ENCODE peak calls at places on chromosome X, in five cellular contexts. One of them, this sample, is unnamed.

GRCh38 chrX:43969504-43970501 is 3.4 kb downstream of the NDP start:
- DNase-seq in GM12878: no peak
- DNase-seq in IMR-90: peak; percentile 56
- DNase-seq in SK-N-SH: no peak
- DNase-seq in K562: no peak
- DNase-seq in this sample: no peak

GRCh38 chrX:133444952-133445831 is 29.9 kb upstream of the GPC4 start:
- DNase-seq in IMR-90: no peak
- DNase-seq in GM12878: no peak
- DNase-seq in K562: no peak
- DNase-seq in SK-N-SH: no peak
- DNase-seq in this sample: peak; percentile 10

GRCh38 chrX:27619975-27620374 is 29.8 kb downstream of the DCAF8L2 start:
- DNase-seq in GM12878: no peak
- DNase-seq in IMR-90: peak; percentile 8
- DNase-seq in K562: no peak
- DNase-seq in SK-N-SH: no peak
- DNase-seq in this sample: no peak

GRCh38 chrX:153946910-153947769 is 2.7 kb upstream of the RENBP start:
- DNase-seq in IMR-90: peak; percentile 68
- DNase-seq in K562: peak; percentile 64
- DNase-seq in GM12878: no peak
- DNase-seq in SK-N-SH: peak; percentile 91
- DNase-seq in this sample: peak; percentile 72

GRCh38 chrX:3609800-3610199 is 103.6 kb downstream of the PRKX start:
- DNase-seq in SK-N-SH: no peak
- DNase-seq in GM12878: no peak
- DNase-seq in IMR-90: peak; percentile 88
- DNase-seq in K562: no peak
- DNase-seq in this sample: peak; percentile 29

GRCh38 chrX:53383376-53384087 is 38.9 kb downstream of the SMC1A start:
- DNase-seq in IMR-90: no peak
- DNase-seq in K562: no peak
- DNase-seq in GM12878: no peak
- DNase-seq in SK-N-SH: no peak
- DNase-seq in this sample: no peak

GRCh38 chrX:66191563-66191962 is 27.5 kb downstream of the HEPH start:
- DNase-seq in GM12878: no peak
- DNase-seq in SK-N-SH: no peak
- DNase-seq in IMR-90: no peak
- DNase-seq in K562: no peak
- DNase-seq in this sample: no peak

GRCh38 chrX:17494231-17494630 is 119.2 kb downstream of the NHS start:
- DNase-seq in GM12878: no peak
- DNase-seq in SK-N-SH: no peak
- DNase-seq in K562: no peak
- DNase-seq in IMR-90: no peak
- DNase-seq in this sample: no peak

GRCh38 chrX:16120431-16120830 is 2.9 kb upstream of the GRPR start:
- DNase-seq in SK-N-SH: no peak
- DNase-seq in IMR-90: no peak
- DNase-seq in K562: no peak
- DNase-seq in GM12878: no peak
- DNase-seq in this sample: no peak

GRCh38 chrX:62923093-62923492 is 428.0 kb downstream of the SPIN4 start:
- DNase-seq in IMR-90: no peak
- DNase-seq in K562: no peak
- DNase-seq in GM12878: no peak
- DNase-seq in SK-N-SH: no peak
- DNase-seq in this sample: no peak

GRCh38 chrX:81202989-81203388 is 1.1 kb downstream of the SH3BGRL start:
- DNase-seq in GM12878: no peak
- DNase-seq in SK-N-SH: no peak
- DNase-seq in IMR-90: no peak
- DNase-seq in K562: no peak
- DNase-seq in this sample: no peak

GRCh38 chrX:98795636-98796035 is 1614.4 kb downstream of the PCDH19 start:
- DNase-seq in SK-N-SH: no peak
- DNase-seq in IMR-90: no peak
- DNase-seq in K562: no peak
- DNase-seq in GM12878: no peak
- DNase-seq in this sample: no peak

GRCh38 chrX:72100824-72101351 is 30.8 kb downstream of the RTL5 start:
- DNase-seq in IMR-90: no peak
- DNase-seq in GM12878: peak; percentile 70
- DNase-seq in K562: no peak
- DNase-seq in SK-N-SH: no peak
- DNase-seq in this sample: no peak

GRCh38 chrX:8140986-8141385 is 30.1 kb downstream of the VCX2 start:
- DNase-seq in SK-N-SH: no peak
- DNase-seq in IMR-90: no peak
- DNase-seq in GM12878: no peak
- DNase-seq in K562: no peak
- DNase-seq in this sample: no peak

GRCh38 chrX:30821116-30821515 is 67.9 kb downstream of the TAB3 start:
- DNase-seq in K562: no peak
- DNase-seq in SK-N-SH: no peak
- DNase-seq in GM12878: no peak
- DNase-seq in IMR-90: no peak
- DNase-seq in this sample: no peak

GRCh38 chrX:7925867-7926472 is 1.2 kb downstream of the PNPLA4 start:
- DNase-seq in SK-N-SH: peak; percentile 49
- DNase-seq in GM12878: peak; percentile 51
- DNase-seq in IMR-90: peak; percentile 63
- DNase-seq in K562: peak; percentile 33
- DNase-seq in this sample: peak; percentile 69

GRCh38 chrX:38880460-38880859 is 79.2 kb downstream of the MID1IP1 start:
- DNase-seq in K562: no peak
- DNase-seq in IMR-90: peak; percentile 56
- DNase-seq in SK-N-SH: no peak
- DNase-seq in GM12878: no peak
- DNase-seq in this sample: peak; percentile 34

GRCh38 chrX:151754641-151755215 is 20.2 kb downstream of the CNGA2 start:
- DNase-seq in GM12878: no peak
- DNase-seq in SK-N-SH: no peak
- DNase-seq in IMR-90: no peak
- DNase-seq in K562: no peak
- DNase-seq in this sample: no peak

GRCh38 chrX:46757593-46757992 is 1.3 kb downstream of the SLC9A7 start:
- DNase-seq in K562: no peak
- DNase-seq in SK-N-SH: no peak
- DNase-seq in GM12878: no peak
- DNase-seq in IMR-90: peak; percentile 33
- DNase-seq in this sample: no peak

DNA sequence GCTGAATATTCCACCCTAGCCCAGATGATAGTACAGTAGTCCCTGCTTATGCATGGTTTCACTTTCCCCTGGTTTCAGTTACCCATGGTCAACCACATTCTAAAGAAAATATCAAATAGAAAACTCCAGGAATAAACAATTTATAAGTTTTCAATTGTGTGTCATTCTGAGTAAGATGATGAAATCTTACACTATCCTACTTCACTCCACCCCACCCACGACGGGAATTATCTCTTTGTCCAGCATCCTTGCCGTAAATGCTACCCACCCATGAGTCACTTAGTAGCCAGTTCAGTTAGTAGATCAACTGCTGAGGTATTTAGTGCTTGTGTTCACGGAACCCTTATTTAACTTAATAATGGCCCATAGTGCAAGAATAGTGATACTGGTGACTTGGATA is 91.4 kb downstream of the KLHL13 start:
- DNase-seq in SK-N-SH: no peak
- DNase-seq in K562: no peak
- DNase-seq in IMR-90: peak; percentile 82
- DNase-seq in GM12878: no peak
- DNase-seq in this sample: no peak
- TF ChIP-seq RCOR1 in SK-N-SH: no peak
- TF ChIP-seq RCOR1 in K562: no peak
- TF ChIP-seq RCOR1 in IMR-90: no peak
- TF ChIP-seq RCOR1 in GM12878: no peak
- TF ChIP-seq RCOR1 in this sample: no peak

GRCh38 chrX:136822337-136823095 is 41.8 kb upstream of the ARHGEF6 start:
- DNase-seq in GM12878: no peak
- DNase-seq in K562: no peak
- DNase-seq in IMR-90: no peak
- DNase-seq in SK-N-SH: no peak
- DNase-seq in this sample: no peak
- TF ChIP-seq SMC3 in GM12878: no peak
- TF ChIP-seq SMC3 in K562: no peak
- TF ChIP-seq SMC3 in IMR-90: no peak
- TF ChIP-seq SMC3 in SK-N-SH: no peak
- TF ChIP-seq SMC3 in this sample: no peak

DNA sequence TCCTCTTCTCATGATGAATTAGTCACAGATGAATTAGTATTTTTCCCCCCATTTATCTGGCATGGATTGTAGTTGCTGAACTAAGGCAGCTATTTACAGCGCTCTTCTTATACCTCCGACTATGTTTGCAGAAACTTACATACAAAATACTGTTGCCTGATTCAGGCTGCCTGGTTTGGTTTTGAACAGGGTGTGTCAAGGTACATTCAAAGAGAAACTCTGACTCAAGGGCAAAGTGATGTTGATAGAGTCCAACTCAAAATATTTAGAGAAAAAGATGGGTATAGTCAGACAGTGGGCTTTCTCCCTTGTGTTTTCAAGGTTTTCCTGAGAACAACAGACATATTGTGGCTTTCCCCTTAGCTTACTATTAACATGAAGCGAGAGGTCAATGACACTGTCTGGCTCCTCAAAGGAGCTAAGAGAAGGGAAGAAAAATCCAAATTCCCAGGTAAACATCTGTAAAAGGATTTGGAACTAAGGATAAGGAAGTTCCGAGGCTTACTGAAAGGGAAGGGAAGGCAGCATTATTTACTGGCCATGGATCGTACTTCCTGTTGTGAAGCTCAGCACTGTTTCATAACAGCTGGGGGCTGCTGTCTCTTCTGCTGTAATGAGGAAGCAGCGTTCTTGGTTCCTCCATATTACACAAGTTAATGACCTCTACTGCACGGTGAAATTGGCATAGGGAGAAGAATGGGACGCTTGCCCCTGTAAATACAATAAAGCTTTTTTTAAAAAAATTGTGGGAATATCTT is 30.9 kb downstream of the FAM9C start:
- DNase-seq in K562: no peak
- DNase-seq in SK-N-SH: no peak
- DNase-seq in IMR-90: no peak
- DNase-seq in GM12878: no peak
- DNase-seq in this sample: no peak
- TF ChIP-seq RCOR1 in K562: no peak
- TF ChIP-seq RCOR1 in SK-N-SH: no peak
- TF ChIP-seq RCOR1 in IMR-90: no peak
- TF ChIP-seq RCOR1 in GM12878: no peak
- TF ChIP-seq RCOR1 in this sample: no peak

DNA sequence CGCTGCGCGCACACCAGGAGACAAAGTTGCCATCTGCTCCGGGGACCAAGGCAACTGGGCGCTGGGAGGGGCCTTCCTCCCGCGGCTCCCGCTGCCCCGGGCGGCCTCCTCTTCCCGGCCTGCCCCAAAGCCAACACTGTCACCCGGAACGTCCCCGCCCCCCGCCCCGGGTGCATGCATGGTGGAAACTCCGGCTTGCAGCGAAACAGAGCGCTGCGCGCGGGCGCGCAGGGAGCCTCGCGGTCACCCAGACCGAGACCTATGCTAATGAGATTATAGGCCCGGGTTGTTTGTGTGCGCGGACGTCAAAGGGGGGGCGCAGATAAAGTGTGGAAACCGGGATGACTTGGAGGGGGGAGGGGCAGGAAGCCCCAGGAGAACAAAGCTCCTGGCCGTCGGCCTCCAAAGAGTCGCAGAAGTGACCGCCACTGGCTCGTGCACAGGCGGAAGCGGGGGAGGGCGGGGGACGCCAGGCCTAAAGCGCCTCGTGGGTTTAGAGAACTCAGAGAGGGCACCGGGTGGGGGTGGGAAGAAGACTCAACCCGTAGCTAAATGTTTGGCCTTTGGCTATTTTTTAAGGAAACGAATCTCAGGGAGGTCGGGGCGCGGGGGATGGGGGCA is 88.8 kb downstream of the BCOR start:
- DNase-seq in GM12878: no peak
- DNase-seq in SK-N-SH: peak; percentile 82
- DNase-seq in K562: no peak
- DNase-seq in IMR-90: no peak
- DNase-seq in this sample: no peak
- TF ChIP-seq SMC3 in GM12878: no peak
- TF ChIP-seq SMC3 in SK-N-SH: no peak
- TF ChIP-seq SMC3 in K562: no peak
- TF ChIP-seq SMC3 in IMR-90: no peak
- TF ChIP-seq SMC3 in this sample: no peak